ENCODE peak calls at places on chromosomes 4 and X, in four cellular contexts. One of them, this sample, is unnamed.

GRCh38 chr4:184845367-184846011 is 19.7 kb upstream of the ACSL1 start:
- DNase-seq in right atrium auricular region: no peak
- DNase-seq in Caco-2: no peak
- DNase-seq in spleen: no peak
- DNase-seq in this sample: no peak

GRCh38 chrX:97563531-97564133 is 679.9 kb downstream of the RPA4 start:
- DNase-seq in right atrium auricular region: no peak
- DNase-seq in Caco-2: no peak
- DNase-seq in spleen: peak; percentile 80
- DNase-seq in this sample: peak; percentile 3

GRCh38 chr4:152773953-152774352 is 5.6 kb downstream of the TIGD4 start:
- DNase-seq in right atrium auricular region: no peak
- DNase-seq in Caco-2: no peak
- DNase-seq in spleen: no peak
- DNase-seq in this sample: no peak

GRCh38 chrX:110104078-110104477 is 101.2 kb downstream of the TMEM164 start:
- DNase-seq in right atrium auricular region: no peak
- DNase-seq in Caco-2: no peak
- DNase-seq in spleen: no peak
- DNase-seq in this sample: no peak

GRCh38 chr4:88953400-88953799 is 103.6 kb downstream of the FAM13A start:
- DNase-seq in right atrium auricular region: no peak
- DNase-seq in Caco-2: no peak
- DNase-seq in spleen: no peak
- DNase-seq in this sample: no peak

GRCh38 chr4:177596035-177596434 is 153.8 kb upstream of the AGA start:
- DNase-seq in right atrium auricular region: no peak
- DNase-seq in Caco-2: no peak
- DNase-seq in spleen: no peak
- DNase-seq in this sample: no peak

GRCh38 chrX:2640436-2641150 is 50.5 kb upstream of the CD99 start:
- DNase-seq in right atrium auricular region: no peak
- DNase-seq in Caco-2: no peak
- DNase-seq in spleen: no peak
- DNase-seq in this sample: no peak

GRCh38 chrX:93346309-93346708 is 327.1 kb downstream of the NAP1L3 start:
- DNase-seq in right atrium auricular region: no peak
- DNase-seq in Caco-2: no peak
- DNase-seq in spleen: no peak
- DNase-seq in this sample: no peak

GRCh38 chrX:19577181-19577810 is 62.0 kb upstream of the MAP3K15 start:
- DNase-seq in right atrium auricular region: no peak
- DNase-seq in Caco-2: no peak
- DNase-seq in spleen: no peak
- DNase-seq in this sample: no peak

GRCh38 chr4:150219841-150220240 is 141.6 kb downstream of the DCLK2 start:
- DNase-seq in right atrium auricular region: no peak
- DNase-seq in Caco-2: no peak
- DNase-seq in spleen: no peak
- DNase-seq in this sample: no peak

GRCh38 chr4:20272411-20272872 is 20.7 kb downstream of the SLIT2 start:
- DNase-seq in right atrium auricular region: no peak
- DNase-seq in Caco-2: no peak
- DNase-seq in spleen: no peak
- DNase-seq in this sample: no peak

GRCh38 chrX:10794203-10794630 is 173.8 kb upstream of the MID1 start:
- DNase-seq in right atrium auricular region: no peak
- DNase-seq in Caco-2: no peak
- DNase-seq in spleen: no peak
- DNase-seq in this sample: no peak

GRCh38 chrX:47518105-47518504 is 35.1 kb upstream of the ZNF41 start:
- DNase-seq in right atrium auricular region: no peak
- DNase-seq in Caco-2: no peak
- DNase-seq in spleen: no peak
- DNase-seq in this sample: no peak

GRCh38 chrX:65821721-65822496 is 154.5 kb downstream of the MSN start:
- DNase-seq in right atrium auricular region: no peak
- DNase-seq in Caco-2: no peak
- DNase-seq in spleen: peak; percentile 85
- DNase-seq in this sample: peak; percentile 15

GRCh38 chr4:97404876-97405523 is 738.3 kb downstream of the STPG2 start:
- DNase-seq in right atrium auricular region: no peak
- DNase-seq in Caco-2: peak; percentile 0
- DNase-seq in spleen: no peak
- DNase-seq in this sample: no peak

GRCh38 chrX:110318664-110318968 is 731 bp upstream of the AMMECR1 start:
- DNase-seq in right atrium auricular region: no peak
- DNase-seq in Caco-2: no peak
- DNase-seq in spleen: no peak
- DNase-seq in this sample: peak; percentile 5

GRCh38 chrX:2261838-2262678 is 238.7 kb downstream of the DHRSX start:
- DNase-seq in right atrium auricular region: no peak
- DNase-seq in Caco-2: no peak
- DNase-seq in spleen: peak; percentile 61
- DNase-seq in this sample: no peak

GRCh38 chrX:7346021-7346420 is 198.1 kb upstream of the PUDP start:
- DNase-seq in right atrium auricular region: no peak
- DNase-seq in Caco-2: no peak
- DNase-seq in spleen: no peak
- DNase-seq in this sample: no peak

GRCh38 chr4:178632415-178632814 is 1190.2 kb upstream of the AGA start:
- DNase-seq in right atrium auricular region: no peak
- DNase-seq in Caco-2: no peak
- DNase-seq in spleen: no peak
- DNase-seq in this sample: no peak

GRCh38 chr4:55125763-55126541 is 557 bp upstream of the KDR start:
- DNase-seq in right atrium auricular region: no peak
- DNase-seq in Caco-2: no peak
- DNase-seq in spleen: no peak
- DNase-seq in this sample: no peak

GRCh38 chrX:72100824-72101351 is 30.8 kb downstream of the RTL5 start:
- DNase-seq in right atrium auricular region: no peak
- DNase-seq in Caco-2: no peak
- DNase-seq in spleen: peak; percentile 90
- DNase-seq in this sample: peak; percentile 51

GRCh38 chr4:54542540-54543041 is 115.2 kb upstream of the KIT start:
- DNase-seq in right atrium auricular region: no peak
- DNase-seq in Caco-2: no peak
- DNase-seq in spleen: no peak
- DNase-seq in this sample: no peak

GRCh38 chr4:73620115-73620792 is at the start of gene RASSF6:
- DNase-seq in right atrium auricular region: no peak
- DNase-seq in Caco-2: peak; percentile 92
- DNase-seq in spleen: peak; percentile 81
- DNase-seq in this sample: no peak

GRCh38 chr4:1501754-1502500 is 95.7 kb upstream of the NKX1-1 start:
- DNase-seq in right atrium auricular region: no peak
- DNase-seq in Caco-2: no peak
- DNase-seq in spleen: peak; percentile 64
- DNase-seq in this sample: peak; percentile 5

GRCh38 chrX:10074241-10074941 is 82.4 kb upstream of the CLCN4 start:
- DNase-seq in right atrium auricular region: no peak
- DNase-seq in Caco-2: no peak
- DNase-seq in spleen: no peak
- DNase-seq in this sample: no peak

GRCh38 chr4:40458683-40459082 is 123.5 kb downstream of the CHRNA9 start:
- DNase-seq in right atrium auricular region: no peak
- DNase-seq in Caco-2: no peak
- DNase-seq in spleen: no peak
- DNase-seq in this sample: no peak

GRCh38 chr4:80097395-80098177 is 24.6 kb upstream of the ANTXR2 start:
- DNase-seq in right atrium auricular region: peak; percentile 65
- DNase-seq in Caco-2: no peak
- DNase-seq in spleen: no peak
- DNase-seq in this sample: no peak

GRCh38 chr4:80101086-80101767 is 28.2 kb upstream of the ANTXR2 start:
- DNase-seq in right atrium auricular region: no peak
- DNase-seq in Caco-2: no peak
- DNase-seq in spleen: no peak
- DNase-seq in this sample: no peak

GRCh38 chr4:80099671-80100070 is 26.6 kb upstream of the ANTXR2 start:
- DNase-seq in right atrium auricular region: no peak
- DNase-seq in Caco-2: no peak
- DNase-seq in spleen: no peak
- DNase-seq in this sample: no peak

GRCh38 chr4:80096175-80096850 is 23.3 kb upstream of the ANTXR2 start:
- DNase-seq in right atrium auricular region: no peak
- DNase-seq in Caco-2: no peak
- DNase-seq in spleen: no peak
- DNase-seq in this sample: no peak

DNA sequence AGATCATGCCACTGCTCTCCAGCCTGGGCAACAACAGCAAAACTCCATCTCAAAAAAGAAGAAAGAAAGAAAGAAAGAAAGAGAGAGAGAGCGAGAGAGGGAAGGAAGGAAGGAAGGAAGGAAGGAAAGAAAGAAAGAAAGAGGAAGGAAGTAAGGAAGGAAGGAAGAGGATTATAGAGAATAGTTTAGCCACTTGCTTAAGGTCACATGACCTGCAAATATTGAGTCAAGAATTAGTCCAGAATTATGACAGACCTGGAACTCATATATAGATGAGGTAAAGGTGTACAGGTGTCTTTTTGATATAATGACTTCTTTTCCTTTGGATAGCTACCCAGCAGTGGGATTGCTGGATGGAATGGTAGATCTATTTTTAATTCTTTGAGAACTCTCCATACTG is 25.6 kb upstream of the ANTXR2 start:
- DNase-seq in right atrium auricular region: no peak
- DNase-seq in Caco-2: no peak
- DNase-seq in spleen: no peak
- DNase-seq in this sample: no peak
- H3K9me3 ChIP-seq in right atrium auricular region: no peaks in the 10 kb centered on the region
- H3K9me3 ChIP-seq in Caco-2: no peaks in the 10 kb centered on the region
- H3K9me3 ChIP-seq in spleen: no peaks in the 10 kb centered on the region
- H3K9me3 ChIP-seq in this sample: no peaks in the 10 kb centered on the region

DNA sequence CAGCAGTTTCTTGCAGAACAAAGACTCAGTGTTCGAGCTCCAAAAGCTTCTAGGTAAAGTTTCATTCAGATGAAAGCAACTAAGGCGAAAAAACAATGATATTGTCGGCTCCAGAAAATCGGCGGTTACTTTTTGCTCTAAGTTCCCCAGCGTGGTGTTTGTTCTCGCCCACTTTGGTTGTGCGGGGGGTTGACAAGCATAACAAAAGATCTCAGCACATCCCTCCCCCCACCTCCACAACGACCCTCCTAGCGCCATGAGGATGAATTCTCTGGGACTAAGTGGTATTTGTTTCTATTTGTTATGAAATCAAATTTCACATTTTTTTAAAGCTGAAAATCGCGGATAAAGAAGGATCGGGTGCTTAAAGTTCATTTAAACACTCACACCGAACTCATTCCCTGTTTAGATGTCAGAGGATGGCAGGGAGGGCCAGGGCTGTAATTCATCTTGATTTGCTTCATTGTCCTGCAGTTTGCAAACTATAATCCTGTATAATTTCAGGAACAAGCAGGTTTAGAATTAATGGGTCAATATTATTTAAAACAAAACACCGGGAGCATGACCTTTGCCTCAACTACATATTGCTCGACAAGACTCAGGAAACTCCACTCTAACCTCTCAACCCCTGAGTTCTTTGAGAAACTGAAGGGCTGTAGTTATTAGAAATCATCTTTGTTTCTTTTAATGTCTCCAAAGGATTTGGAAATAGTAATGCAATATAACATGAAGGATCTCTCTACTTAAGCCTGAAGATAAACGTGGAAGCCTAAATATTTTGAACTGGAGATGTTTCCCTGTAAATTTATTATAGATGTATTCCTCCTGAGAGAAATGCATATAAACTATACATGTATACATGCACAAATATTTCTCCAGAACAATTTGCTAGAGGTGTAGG is 6.5 kb downstream of the PITX2 start:
- DNase-seq in right atrium auricular region: no peak
- DNase-seq in Caco-2: no peak
- DNase-seq in spleen: no peak
- DNase-seq in this sample: no peak
- H3K9me3 ChIP-seq in right atrium auricular region: no peaks in the 10 kb centered on the region
- H3K9me3 ChIP-seq in Caco-2: no peaks in the 10 kb centered on the region
- H3K9me3 ChIP-seq in spleen: peaks cover 10% of the 10 kb centered on the region
- H3K9me3 ChIP-seq in this sample: no peaks in the 10 kb centered on the region

GRCh38 chr4:14233126-14233525 is 605.6 kb upstream of the BOD1L1 start:
- DNase-seq in right atrium auricular region: no peak
- DNase-seq in Caco-2: no peak
- DNase-seq in spleen: no peak
- DNase-seq in this sample: no peak

GRCh38 chr4:14237911-14238310 is 610.4 kb upstream of the BOD1L1 start:
- DNase-seq in right atrium auricular region: no peak
- DNase-seq in Caco-2: no peak
- DNase-seq in spleen: no peak
- DNase-seq in this sample: no peak

GRCh38 chr4:14236359-14236758 is 608.8 kb upstream of the BOD1L1 start:
- DNase-seq in right atrium auricular region: no peak
- DNase-seq in Caco-2: no peak
- DNase-seq in spleen: no peak
- DNase-seq in this sample: no peak

GRCh38 chr4:14234330-14234729 is 606.8 kb upstream of the BOD1L1 start:
- DNase-seq in right atrium auricular region: no peak
- DNase-seq in Caco-2: no peak
- DNase-seq in spleen: no peak
- DNase-seq in this sample: no peak
- H3K9me3 ChIP-seq in right atrium auricular region: peaks cover 2% of the 10 kb centered on the region
- H3K9me3 ChIP-seq in Caco-2: no peaks in the 10 kb centered on the region
- H3K9me3 ChIP-seq in spleen: peaks cover 3% of the 10 kb centered on the region
- H3K9me3 ChIP-seq in this sample: no peaks in the 10 kb centered on the region

GRCh38 chrX:151750511-151750910 is 16.0 kb downstream of the CNGA2 start:
- DNase-seq in right atrium auricular region: peak; percentile 5
- DNase-seq in Caco-2: no peak
- DNase-seq in spleen: peak; percentile 38
- DNase-seq in this sample: no peak

GRCh38 chrX:151752847-151753246 is 18.3 kb downstream of the CNGA2 start:
- DNase-seq in right atrium auricular region: peak; percentile 48
- DNase-seq in Caco-2: no peak
- DNase-seq in spleen: peak; percentile 9
- DNase-seq in this sample: no peak

GRCh38 chrX:151753313-151754041 is 18.9 kb downstream of the CNGA2 start:
- DNase-seq in right atrium auricular region: peak; percentile 59
- DNase-seq in Caco-2: peak; percentile 56
- DNase-seq in spleen: peak; percentile 74
- DNase-seq in this sample: no peak

GRCh38 chrX:151754042-151754419 is 19.5 kb downstream of the CNGA2 start:
- DNase-seq in right atrium auricular region: peak; percentile 47
- DNase-seq in Caco-2: no peak
- DNase-seq in spleen: peak; percentile 61
- DNase-seq in this sample: no peak

GRCh38 chrX:151754641-151755215 is 20.2 kb downstream of the CNGA2 start:
- DNase-seq in right atrium auricular region: peak; percentile 18
- DNase-seq in Caco-2: no peak
- DNase-seq in spleen: peak; percentile 18
- DNase-seq in this sample: no peak
- H3K9me3 ChIP-seq in right atrium auricular region: no peaks in the 10 kb centered on the region
- H3K9me3 ChIP-seq in Caco-2: no peaks in the 10 kb centered on the region
- H3K9me3 ChIP-seq in spleen: no peaks in the 10 kb centered on the region
- H3K9me3 ChIP-seq in this sample: no peaks in the 10 kb centered on the region